ENCODE peak calls at places on chromosomes 7 and 10, in nine cellular contexts. One of them, this sample, is unnamed.

GRCh38 chr10:5416981-5417380 is 4.6 kb downstream of the NET1 start:
- DNase-seq in HEK293T: no peak
- DNase-seq in hippocampal formation: no peak
- DNase-seq in left ventricle myocardium superior: no peak
- DNase-seq in colonic mucosa: no peak
- DNase-seq in astrocyte: peak
- DNase-seq in stimulated activated CD8-positive, alpha-beta memory T cell treated with anti-CD3 and anti-CD28 coated beads, Interleukin-4, amount 100 ng/mL, for 1 hour: no peak
- DNase-seq in RKO: no peak
- DNase-seq in Kasumi-1: peak
- DNase-seq in this sample: no peak

GRCh38 chr7:23863209-23863798 is 153.3 kb downstream of the STK31 start:
- DNase-seq in HEK293T: peak
- DNase-seq in hippocampal formation: no peak
- DNase-seq in left ventricle myocardium superior: no peak
- DNase-seq in colonic mucosa: no peak
- DNase-seq in astrocyte: peak
- DNase-seq in stimulated activated CD8-positive, alpha-beta memory T cell treated with anti-CD3 and anti-CD28 coated beads, Interleukin-4, amount 100 ng/mL, for 1 hour: no peak
- DNase-seq in RKO: peak
- DNase-seq in Kasumi-1: peak
- DNase-seq in this sample: no peak

GRCh38 chr7:159075563-159076238 is 69.0 kb downstream of the VIPR2 start:
- DNase-seq in HEK293T: no peak
- DNase-seq in hippocampal formation: no peak
- DNase-seq in left ventricle myocardium superior: peak
- DNase-seq in colonic mucosa: peak
- DNase-seq in astrocyte: no peak
- DNase-seq in stimulated activated CD8-positive, alpha-beta memory T cell treated with anti-CD3 and anti-CD28 coated beads, Interleukin-4, amount 100 ng/mL, for 1 hour: no peak
- DNase-seq in RKO: no peak
- DNase-seq in Kasumi-1: no peak
- DNase-seq in this sample: no peak

GRCh38 chr10:33248638-33249037 is 85.8 kb downstream of the NRP1 start:
- DNase-seq in HEK293T: no peak
- DNase-seq in hippocampal formation: no peak
- DNase-seq in left ventricle myocardium superior: no peak
- DNase-seq in colonic mucosa: no peak
- DNase-seq in astrocyte: peak
- DNase-seq in stimulated activated CD8-positive, alpha-beta memory T cell treated with anti-CD3 and anti-CD28 coated beads, Interleukin-4, amount 100 ng/mL, for 1 hour: no peak
- DNase-seq in RKO: peak
- DNase-seq in Kasumi-1: peak
- DNase-seq in this sample: no peak

GRCh38 chr10:29109700-29110099 is 179.2 kb upstream of the LYZL1 start:
- DNase-seq in HEK293T: no peak
- DNase-seq in hippocampal formation: no peak
- DNase-seq in left ventricle myocardium superior: no peak
- DNase-seq in colonic mucosa: no peak
- DNase-seq in astrocyte: no peak
- DNase-seq in stimulated activated CD8-positive, alpha-beta memory T cell treated with anti-CD3 and anti-CD28 coated beads, Interleukin-4, amount 100 ng/mL, for 1 hour: no peak
- DNase-seq in RKO: no peak
- DNase-seq in Kasumi-1: no peak
- DNase-seq in this sample: no peak

GRCh38 chr10:66321746-66322145 is 604.1 kb upstream of the LRRTM3 start:
- DNase-seq in HEK293T: no peak
- DNase-seq in hippocampal formation: no peak
- DNase-seq in left ventricle myocardium superior: no peak
- DNase-seq in colonic mucosa: no peak
- DNase-seq in astrocyte: no peak
- DNase-seq in stimulated activated CD8-positive, alpha-beta memory T cell treated with anti-CD3 and anti-CD28 coated beads, Interleukin-4, amount 100 ng/mL, for 1 hour: no peak
- DNase-seq in RKO: no peak
- DNase-seq in Kasumi-1: no peak
- DNase-seq in this sample: no peak

GRCh38 chr7:152523916-152524315 is 88.1 kb upstream of the KMT2C start:
- DNase-seq in HEK293T: no peak
- DNase-seq in hippocampal formation: peak
- DNase-seq in left ventricle myocardium superior: no peak
- DNase-seq in colonic mucosa: no peak
- DNase-seq in astrocyte: no peak
- DNase-seq in stimulated activated CD8-positive, alpha-beta memory T cell treated with anti-CD3 and anti-CD28 coated beads, Interleukin-4, amount 100 ng/mL, for 1 hour: no peak
- DNase-seq in RKO: no peak
- DNase-seq in Kasumi-1: no peak
- DNase-seq in this sample: no peak

GRCh38 chr10:73406863-73407262 is 7.0 kb downstream of the ANXA7 start:
- DNase-seq in HEK293T: no peak
- DNase-seq in hippocampal formation: no peak
- DNase-seq in left ventricle myocardium superior: no peak
- DNase-seq in colonic mucosa: no peak
- DNase-seq in astrocyte: peak
- DNase-seq in stimulated activated CD8-positive, alpha-beta memory T cell treated with anti-CD3 and anti-CD28 coated beads, Interleukin-4, amount 100 ng/mL, for 1 hour: no peak
- DNase-seq in RKO: no peak
- DNase-seq in Kasumi-1: no peak
- DNase-seq in this sample: no peak

GRCh38 chr7:22827563-22827962 is 4.9 kb upstream of the TOMM7 start:
- DNase-seq in HEK293T: no peak
- DNase-seq in hippocampal formation: no peak
- DNase-seq in left ventricle myocardium superior: no peak
- DNase-seq in colonic mucosa: no peak
- DNase-seq in astrocyte: no peak
- DNase-seq in stimulated activated CD8-positive, alpha-beta memory T cell treated with anti-CD3 and anti-CD28 coated beads, Interleukin-4, amount 100 ng/mL, for 1 hour: no peak
- DNase-seq in RKO: no peak
- DNase-seq in Kasumi-1: no peak
- DNase-seq in this sample: no peak

GRCh38 chr10:64636461-64636860 is 1115.3 kb downstream of the REEP3 start:
- DNase-seq in HEK293T: no peak
- DNase-seq in hippocampal formation: peak
- DNase-seq in left ventricle myocardium superior: no peak
- DNase-seq in colonic mucosa: no peak
- DNase-seq in astrocyte: no peak
- DNase-seq in stimulated activated CD8-positive, alpha-beta memory T cell treated with anti-CD3 and anti-CD28 coated beads, Interleukin-4, amount 100 ng/mL, for 1 hour: no peak
- DNase-seq in RKO: no peak
- DNase-seq in Kasumi-1: no peak
- DNase-seq in this sample: no peak

GRCh38 chr10:118531105-118531851 is 64.2 kb downstream of the PRLHR start:
- DNase-seq in HEK293T: no peak
- DNase-seq in hippocampal formation: no peak
- DNase-seq in left ventricle myocardium superior: no peak
- DNase-seq in colonic mucosa: no peak
- DNase-seq in astrocyte: no peak
- DNase-seq in stimulated activated CD8-positive, alpha-beta memory T cell treated with anti-CD3 and anti-CD28 coated beads, Interleukin-4, amount 100 ng/mL, for 1 hour: no peak
- DNase-seq in RKO: no peak
- DNase-seq in Kasumi-1: peak
- DNase-seq in this sample: no peak

GRCh38 chr10:86065711-86066251 is 300.8 kb downstream of the GRID1 start:
- DNase-seq in HEK293T: no peak
- DNase-seq in hippocampal formation: no peak
- DNase-seq in left ventricle myocardium superior: no peak
- DNase-seq in colonic mucosa: no peak
- DNase-seq in astrocyte: no peak
- DNase-seq in stimulated activated CD8-positive, alpha-beta memory T cell treated with anti-CD3 and anti-CD28 coated beads, Interleukin-4, amount 100 ng/mL, for 1 hour: no peak
- DNase-seq in RKO: no peak
- DNase-seq in Kasumi-1: no peak
- DNase-seq in this sample: no peak

GRCh38 chr7:99740573-99741437 is 5.8 kb upstream of the CYP3A7 start:
- DNase-seq in HEK293T: no peak
- DNase-seq in hippocampal formation: no peak
- DNase-seq in left ventricle myocardium superior: no peak
- DNase-seq in colonic mucosa: no peak
- DNase-seq in astrocyte: no peak
- DNase-seq in stimulated activated CD8-positive, alpha-beta memory T cell treated with anti-CD3 and anti-CD28 coated beads, Interleukin-4, amount 100 ng/mL, for 1 hour: no peak
- DNase-seq in RKO: no peak
- DNase-seq in Kasumi-1: no peak
- DNase-seq in this sample: no peak

GRCh38 chr7:158431941-158432347 is 155.7 kb downstream of the PTPRN2 start:
- DNase-seq in HEK293T: no peak
- DNase-seq in hippocampal formation: no peak
- DNase-seq in left ventricle myocardium superior: peak
- DNase-seq in colonic mucosa: peak
- DNase-seq in astrocyte: peak
- DNase-seq in stimulated activated CD8-positive, alpha-beta memory T cell treated with anti-CD3 and anti-CD28 coated beads, Interleukin-4, amount 100 ng/mL, for 1 hour: no peak
- DNase-seq in RKO: peak
- DNase-seq in Kasumi-1: no peak
- DNase-seq in this sample: no peak

GRCh38 chr10:55232553-55232952 is 431.5 kb upstream of the PCDH15 start:
- DNase-seq in HEK293T: no peak
- DNase-seq in hippocampal formation: no peak
- DNase-seq in left ventricle myocardium superior: no peak
- DNase-seq in colonic mucosa: no peak
- DNase-seq in astrocyte: no peak
- DNase-seq in stimulated activated CD8-positive, alpha-beta memory T cell treated with anti-CD3 and anti-CD28 coated beads, Interleukin-4, amount 100 ng/mL, for 1 hour: no peak
- DNase-seq in RKO: no peak
- DNase-seq in Kasumi-1: no peak
- DNase-seq in this sample: no peak

GRCh38 chr7:71131256-71131752 is 640 bp upstream of the GALNT17 start:
- DNase-seq in HEK293T: no peak
- DNase-seq in hippocampal formation: peak
- DNase-seq in left ventricle myocardium superior: peak
- DNase-seq in colonic mucosa: peak
- DNase-seq in astrocyte: peak
- DNase-seq in stimulated activated CD8-positive, alpha-beta memory T cell treated with anti-CD3 and anti-CD28 coated beads, Interleukin-4, amount 100 ng/mL, for 1 hour: no peak
- DNase-seq in RKO: no peak
- DNase-seq in Kasumi-1: no peak
- DNase-seq in this sample: peak

GRCh38 chr7:24926623-24927539 is 53.1 kb downstream of the OSBPL3 start:
- DNase-seq in HEK293T: no peak
- DNase-seq in hippocampal formation: no peak
- DNase-seq in left ventricle myocardium superior: no peak
- DNase-seq in colonic mucosa: no peak
- DNase-seq in astrocyte: peak
- DNase-seq in stimulated activated CD8-positive, alpha-beta memory T cell treated with anti-CD3 and anti-CD28 coated beads, Interleukin-4, amount 100 ng/mL, for 1 hour: no peak
- DNase-seq in RKO: no peak
- DNase-seq in Kasumi-1: no peak
- DNase-seq in this sample: no peak

GRCh38 chr10:95430231-95430951 is 130.8 kb downstream of the SORBS1 start:
- DNase-seq in HEK293T: peak
- DNase-seq in hippocampal formation: peak
- DNase-seq in left ventricle myocardium superior: no peak
- DNase-seq in colonic mucosa: peak
- DNase-seq in astrocyte: no peak
- DNase-seq in stimulated activated CD8-positive, alpha-beta memory T cell treated with anti-CD3 and anti-CD28 coated beads, Interleukin-4, amount 100 ng/mL, for 1 hour: peak
- DNase-seq in RKO: peak
- DNase-seq in Kasumi-1: peak
- DNase-seq in this sample: peak

GRCh38 chr10:60708666-60709065 is 69.6 kb upstream of the CDK1 start:
- DNase-seq in HEK293T: no peak
- DNase-seq in hippocampal formation: no peak
- DNase-seq in left ventricle myocardium superior: no peak
- DNase-seq in colonic mucosa: no peak
- DNase-seq in astrocyte: no peak
- DNase-seq in stimulated activated CD8-positive, alpha-beta memory T cell treated with anti-CD3 and anti-CD28 coated beads, Interleukin-4, amount 100 ng/mL, for 1 hour: no peak
- DNase-seq in RKO: no peak
- DNase-seq in Kasumi-1: no peak
- DNase-seq in this sample: no peak

GRCh38 chr10:86393858-86394472 is 27.4 kb upstream of the GRID1 start:
- DNase-seq in HEK293T: no peak
- DNase-seq in hippocampal formation: no peak
- DNase-seq in left ventricle myocardium superior: no peak
- DNase-seq in colonic mucosa: no peak
- DNase-seq in astrocyte: no peak
- DNase-seq in stimulated activated CD8-positive, alpha-beta memory T cell treated with anti-CD3 and anti-CD28 coated beads, Interleukin-4, amount 100 ng/mL, for 1 hour: no peak
- DNase-seq in RKO: no peak
- DNase-seq in Kasumi-1: no peak
- DNase-seq in this sample: no peak

GRCh38 chr7:74280985-74281384 is 8.2 kb upstream of the CLIP2 start:
- DNase-seq in HEK293T: no peak
- DNase-seq in hippocampal formation: no peak
- DNase-seq in left ventricle myocardium superior: peak
- DNase-seq in colonic mucosa: no peak
- DNase-seq in astrocyte: no peak
- DNase-seq in stimulated activated CD8-positive, alpha-beta memory T cell treated with anti-CD3 and anti-CD28 coated beads, Interleukin-4, amount 100 ng/mL, for 1 hour: no peak
- DNase-seq in RKO: no peak
- DNase-seq in Kasumi-1: no peak
- DNase-seq in this sample: no peak

GRCh38 chr7:91789086-91789485 is 91.4 kb downstream of the MTERF1 start:
- DNase-seq in HEK293T: no peak
- DNase-seq in hippocampal formation: no peak
- DNase-seq in left ventricle myocardium superior: no peak
- DNase-seq in colonic mucosa: no peak
- DNase-seq in astrocyte: no peak
- DNase-seq in stimulated activated CD8-positive, alpha-beta memory T cell treated with anti-CD3 and anti-CD28 coated beads, Interleukin-4, amount 100 ng/mL, for 1 hour: no peak
- DNase-seq in RKO: no peak
- DNase-seq in Kasumi-1: no peak
- DNase-seq in this sample: no peak

GRCh38 chr7:31432166-31432565 is 81.7 kb upstream of the ITPRID1 start:
- DNase-seq in HEK293T: no peak
- DNase-seq in hippocampal formation: no peak
- DNase-seq in left ventricle myocardium superior: no peak
- DNase-seq in colonic mucosa: no peak
- DNase-seq in astrocyte: no peak
- DNase-seq in stimulated activated CD8-positive, alpha-beta memory T cell treated with anti-CD3 and anti-CD28 coated beads, Interleukin-4, amount 100 ng/mL, for 1 hour: no peak
- DNase-seq in RKO: no peak
- DNase-seq in Kasumi-1: no peak
- DNase-seq in this sample: no peak

GRCh38 chr10:114573330-114574045 is 84.6 kb downstream of the ABLIM1 start:
- DNase-seq in HEK293T: no peak
- DNase-seq in hippocampal formation: no peak
- DNase-seq in left ventricle myocardium superior: no peak
- DNase-seq in colonic mucosa: no peak
- DNase-seq in astrocyte: no peak
- DNase-seq in stimulated activated CD8-positive, alpha-beta memory T cell treated with anti-CD3 and anti-CD28 coated beads, Interleukin-4, amount 100 ng/mL, for 1 hour: no peak
- DNase-seq in RKO: no peak
- DNase-seq in Kasumi-1: no peak
- DNase-seq in this sample: no peak

This sample was measured in left lobe of liver.